ENCODE peak calls at places on chromosomes 12 and 14, in four cellular contexts. One of them, this sample, is unnamed.

GRCh38 chr12:6921996-6922935 is 5.5 kb upstream of the ATN1 start:
- DNase-seq in IMR-90: no peak
- DNase-seq in lower lobe of right lung: peak
- DNase-seq in cardiac fibroblast: no peak
- DNase-seq in this sample: peak

GRCh38 chr12:13205809-13206559 is 9.5 kb downstream of the EMP1 start:
- DNase-seq in cardiac fibroblast: peak
- DNase-seq in IMR-90: peak
- DNase-seq in lower lobe of right lung: no peak
- DNase-seq in this sample: no peak

GRCh38 chr12:70571705-70572269 is 65.4 kb downstream of the PTPRB start:
- DNase-seq in IMR-90: peak
- DNase-seq in lower lobe of right lung: no peak
- DNase-seq in cardiac fibroblast: no peak
- DNase-seq in this sample: no peak

GRCh38 chr12:31599053-31599452 is 8.1 kb upstream of the DENND5B start:
- DNase-seq in IMR-90: no peak
- DNase-seq in cardiac fibroblast: no peak
- DNase-seq in lower lobe of right lung: no peak
- DNase-seq in this sample: peak

GRCh38 chr12:76768566-76768965 is 4.7 kb downstream of the ZDHHC17 start:
- DNase-seq in cardiac fibroblast: no peak
- DNase-seq in lower lobe of right lung: no peak
- DNase-seq in IMR-90: peak
- DNase-seq in this sample: no peak

GRCh38 chr12:28258998-28259397 is 68.7 kb downstream of the CCDC91 start:
- DNase-seq in cardiac fibroblast: no peak
- DNase-seq in lower lobe of right lung: no peak
- DNase-seq in IMR-90: peak
- DNase-seq in this sample: no peak

GRCh38 chr14:105844810-105845724 is 318.7 kb downstream of the TMEM121 start:
- DNase-seq in IMR-90: no peak
- DNase-seq in cardiac fibroblast: no peak
- DNase-seq in lower lobe of right lung: no peak
- DNase-seq in this sample: no peak

GRCh38 chr12:115916910-115917668 is 360.4 kb downstream of the MED13L start:
- DNase-seq in cardiac fibroblast: peak
- DNase-seq in lower lobe of right lung: peak
- DNase-seq in IMR-90: no peak
- DNase-seq in this sample: peak

GRCh38 chr14:39203659-39204606 is 28.9 kb downstream of the PNN start:
- DNase-seq in IMR-90: no peak
- DNase-seq in cardiac fibroblast: no peak
- DNase-seq in lower lobe of right lung: no peak
- DNase-seq in this sample: no peak

GRCh38 chr12:130547480-130548155 is 168.5 kb downstream of the RIMBP2 start:
- DNase-seq in cardiac fibroblast: no peak
- DNase-seq in lower lobe of right lung: no peak
- DNase-seq in IMR-90: no peak
- DNase-seq in this sample: no peak

GRCh38 chr12:79023784-79024183 is 159.2 kb downstream of the SYT1 start:
- DNase-seq in cardiac fibroblast: no peak
- DNase-seq in lower lobe of right lung: no peak
- DNase-seq in IMR-90: peak
- DNase-seq in this sample: no peak

GRCh38 chr12:27303139-27304111 is 29.2 kb upstream of the BMAL2 start:
- DNase-seq in cardiac fibroblast: no peak
- DNase-seq in lower lobe of right lung: no peak
- DNase-seq in IMR-90: peak
- DNase-seq in this sample: no peak

GRCh38 chr14:77320238-77320935 is at the start of gene POMT2:
- DNase-seq in cardiac fibroblast: peak
- DNase-seq in lower lobe of right lung: peak
- DNase-seq in IMR-90: peak
- DNase-seq in this sample: peak

GRCh38 chr12:2359725-2360629 is 307.2 kb downstream of the CACNA1C start:
- DNase-seq in lower lobe of right lung: no peak
- DNase-seq in IMR-90: no peak
- DNase-seq in cardiac fibroblast: no peak
- DNase-seq in this sample: no peak

GRCh38 chr12:47074757-47075156 is 4.7 kb upstream of the PCED1B start:
- DNase-seq in IMR-90: no peak
- DNase-seq in cardiac fibroblast: no peak
- DNase-seq in lower lobe of right lung: no peak
- DNase-seq in this sample: no peak

GRCh38 chr12:111438501-111438900 is 32.8 kb downstream of the SH2B3 start:
- DNase-seq in IMR-90: peak
- DNase-seq in cardiac fibroblast: peak
- DNase-seq in lower lobe of right lung: no peak
- DNase-seq in this sample: peak

GRCh38 chr14:58637040-58637390 is 747 bp upstream of the DACT1 start:
- DNase-seq in cardiac fibroblast: peak
- DNase-seq in lower lobe of right lung: no peak
- DNase-seq in IMR-90: peak
- DNase-seq in this sample: peak

GRCh38 chr14:99568567-99569560 is 35.1 kb downstream of the CCDC85C start:
- DNase-seq in cardiac fibroblast: peak
- DNase-seq in lower lobe of right lung: no peak
- DNase-seq in IMR-90: peak
- DNase-seq in this sample: peak

GRCh38 chr12:98418357-98419075 is 96.9 kb upstream of the TMPO start:
- DNase-seq in lower lobe of right lung: peak
- DNase-seq in cardiac fibroblast: peak
- DNase-seq in IMR-90: peak
- DNase-seq in this sample: peak

GRCh38 chr12:120252071-120252906 is 13.2 kb downstream of the PXN start:
- DNase-seq in cardiac fibroblast: no peak
- DNase-seq in IMR-90: no peak
- DNase-seq in lower lobe of right lung: no peak
- DNase-seq in this sample: peak

DNA sequence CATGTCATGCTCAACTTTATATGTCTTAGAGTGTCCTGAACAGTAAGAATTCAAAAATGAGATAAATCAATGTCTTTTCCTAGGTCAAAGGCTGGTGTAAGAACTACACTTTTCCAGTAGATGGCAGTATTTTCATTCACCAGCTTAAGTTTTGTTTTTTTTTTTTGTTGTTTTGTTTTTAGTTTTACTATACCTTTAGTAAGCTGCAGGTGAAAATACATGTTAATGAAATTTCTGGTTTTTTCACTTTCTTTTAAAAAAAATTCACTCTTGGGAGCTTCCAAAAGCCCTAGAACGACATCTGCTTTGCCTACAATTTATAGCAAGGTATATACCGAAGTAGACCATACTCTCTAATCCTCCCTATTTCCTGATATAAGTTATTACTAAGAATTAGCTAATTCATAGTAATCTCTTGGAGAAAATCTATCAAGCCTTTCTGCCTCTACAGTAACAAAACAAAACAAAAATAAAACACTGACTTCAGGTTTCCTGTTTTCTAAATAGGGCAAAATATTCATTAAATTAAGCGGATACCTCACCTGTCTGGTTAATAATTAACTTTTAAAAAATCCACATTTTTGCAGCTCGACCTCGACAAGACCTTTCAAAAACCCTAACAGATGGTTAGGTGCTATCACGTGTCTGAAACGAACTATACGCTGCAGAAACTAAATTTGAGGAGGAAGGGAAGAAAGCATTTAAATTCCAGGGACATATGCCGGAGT is 2.7 kb upstream of the SAMD4A start:
- DNase-seq in cardiac fibroblast: peak
- DNase-seq in IMR-90: peak
- DNase-seq in lower lobe of right lung: no peak
- DNase-seq in this sample: peak
- TF ChIP-seq CTCF in cardiac fibroblast: peak
- TF ChIP-seq CTCF in IMR-90: peak
- TF ChIP-seq CTCF in lower lobe of right lung: peak
- TF ChIP-seq CTCF in this sample: peak

GRCh38 chr12:50568338-50569155 is 63.8 kb downstream of the DIP2B start:
- DNase-seq in cardiac fibroblast: peak
- DNase-seq in lower lobe of right lung: no peak
- DNase-seq in IMR-90: peak
- DNase-seq in this sample: no peak
- H3K4me3 ChIP-seq in cardiac fibroblast: no peak
- H3K4me3 ChIP-seq in lower lobe of right lung: no peak
- H3K4me3 ChIP-seq in IMR-90: no peak
- H3K4me3 ChIP-seq in this sample: no peak

DNA sequence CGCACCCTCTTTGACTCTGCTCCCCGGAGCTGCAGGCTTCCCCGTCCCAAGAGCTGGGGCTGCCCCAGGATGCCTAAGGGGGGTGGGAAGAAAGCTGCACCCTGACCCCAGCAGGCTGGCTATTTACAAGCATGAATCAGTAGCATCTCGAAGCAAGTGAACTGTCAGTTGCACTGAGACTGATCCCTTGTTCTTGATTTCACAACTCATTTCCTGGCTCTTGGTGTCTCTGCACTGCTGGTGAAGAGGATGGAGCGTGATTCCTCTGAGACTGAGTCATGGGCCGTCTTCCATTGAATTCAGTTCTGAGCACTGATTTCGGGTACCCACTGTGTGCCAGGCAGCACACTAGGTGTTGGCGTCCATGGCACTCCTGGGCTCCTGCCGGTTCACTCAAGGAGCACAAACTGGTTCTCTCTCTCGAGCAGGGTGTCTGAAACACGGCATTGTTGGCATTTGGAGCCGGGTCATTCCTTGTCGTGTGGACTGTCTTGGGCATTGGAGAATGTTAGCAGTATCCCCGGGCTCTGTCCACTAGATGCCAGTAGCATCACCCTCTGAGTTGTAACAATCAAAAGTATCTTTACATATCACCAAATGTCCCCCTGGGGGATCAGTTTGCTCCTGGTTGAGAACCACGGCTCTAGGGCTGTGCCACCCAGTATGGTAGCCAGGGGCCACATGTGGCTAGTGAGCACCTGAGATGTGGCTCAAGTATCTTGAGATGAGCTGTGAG is 86.9 kb downstream of the RIN3 start:
- DNase-seq in cardiac fibroblast: peak
- DNase-seq in lower lobe of right lung: no peak
- DNase-seq in IMR-90: peak
- DNase-seq in this sample: peak
- TF ChIP-seq CTCF in cardiac fibroblast: no peak
- TF ChIP-seq CTCF in lower lobe of right lung: no peak
- TF ChIP-seq CTCF in IMR-90: peak
- TF ChIP-seq CTCF in this sample: no peak

GRCh38 chr12:66113471-66113870 is 17.1 kb downstream of the LLPH start:
- DNase-seq in IMR-90: no peak
- DNase-seq in lower lobe of right lung: no peak
- DNase-seq in cardiac fibroblast: no peak
- DNase-seq in this sample: no peak

GRCh38 chr12:66103011-66103913 is 27.3 kb downstream of the LLPH start:
- DNase-seq in lower lobe of right lung: no peak
- DNase-seq in IMR-90: peak
- DNase-seq in cardiac fibroblast: no peak
- DNase-seq in this sample: peak

GRCh38 chr12:66111605-66112004 is 18.9 kb downstream of the LLPH start:
- DNase-seq in cardiac fibroblast: peak
- DNase-seq in lower lobe of right lung: no peak
- DNase-seq in IMR-90: no peak
- DNase-seq in this sample: no peak

GRCh38 chr12:66107451-66107915 is 23.1 kb downstream of the LLPH start:
- DNase-seq in IMR-90: peak
- DNase-seq in lower lobe of right lung: no peak
- DNase-seq in cardiac fibroblast: peak
- DNase-seq in this sample: peak
- H3K4me3 ChIP-seq in IMR-90: no peak
- H3K4me3 ChIP-seq in lower lobe of right lung: no peak
- H3K4me3 ChIP-seq in cardiac fibroblast: no peak
- H3K4me3 ChIP-seq in this sample: no peak

DNA sequence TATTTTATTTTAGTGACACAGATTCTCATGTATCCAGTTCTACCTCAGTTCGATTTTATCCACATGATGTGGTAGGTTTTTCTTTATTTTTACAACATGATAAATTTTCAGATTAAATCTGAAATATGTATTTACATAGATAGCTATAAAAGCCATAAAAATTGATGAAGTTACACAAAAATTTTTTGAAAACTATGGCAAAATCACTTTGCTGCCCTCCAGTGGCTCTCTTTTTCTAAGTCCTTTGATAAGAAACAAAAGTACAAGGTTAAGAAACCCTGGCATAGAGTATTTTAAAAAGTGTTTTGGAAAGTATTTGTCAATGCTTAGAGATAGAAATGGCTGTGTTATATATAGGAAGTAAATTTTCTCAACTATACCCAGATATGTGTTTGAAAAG is 104.2 kb downstream of the PCNX1 start:
- DNase-seq in cardiac fibroblast: peak
- DNase-seq in lower lobe of right lung: no peak
- DNase-seq in IMR-90: no peak
- DNase-seq in this sample: no peak
- TF ChIP-seq CTCF in cardiac fibroblast: peak
- TF ChIP-seq CTCF in lower lobe of right lung: no peak
- TF ChIP-seq CTCF in IMR-90: peak
- TF ChIP-seq CTCF in this sample: no peak

This sample was measured in GM12865.